ENCODE peak calls at places on chromosome 9, in five cellular contexts. One of them, this sample, is unnamed.

GRCh38 chr9:108551030-108551964 is 304.5 kb downstream of the ACTL7B start:
- DNase-seq in AG08395: peak; percentile 83
- DNase-seq in activated CD4-positive, CD25-positive, alpha-beta regulatory T cell: no peak
- DNase-seq in activated naive CD8-positive, alpha-beta T cell treated with anti-CD3 and anti-CD28 coated beads, Interleukin-2, amount 50 U/mL, for 24 hours: no peak
- DNase-seq in AG08396: peak; percentile 74
- DNase-seq in this sample: no peak

GRCh38 chr9:129456549-129457324 is 164.2 kb downstream of the C9orf50 start:
- DNase-seq in activated CD4-positive, CD25-positive, alpha-beta regulatory T cell: no peak
- DNase-seq in AG08396: no peak
- DNase-seq in activated naive CD8-positive, alpha-beta T cell treated with anti-CD3 and anti-CD28 coated beads, Interleukin-2, amount 50 U/mL, for 24 hours: no peak
- DNase-seq in AG08395: no peak
- DNase-seq in this sample: no peak

GRCh38 chr9:92097997-92098482 is 17.2 kb downstream of the SPTLC1 start:
- DNase-seq in activated CD4-positive, CD25-positive, alpha-beta regulatory T cell: no peak
- DNase-seq in AG08396: no peak
- DNase-seq in AG08395: no peak
- DNase-seq in activated naive CD8-positive, alpha-beta T cell treated with anti-CD3 and anti-CD28 coated beads, Interleukin-2, amount 50 U/mL, for 24 hours: peak; percentile 48
- DNase-seq in this sample: no peak

GRCh38 chr9:74496819-74497749 is at the start of gene RORB:
- DNase-seq in activated naive CD8-positive, alpha-beta T cell treated with anti-CD3 and anti-CD28 coated beads, Interleukin-2, amount 50 U/mL, for 24 hours: peak; percentile 25
- DNase-seq in AG08396: peak; percentile 69
- DNase-seq in AG08395: peak; percentile 31
- DNase-seq in activated CD4-positive, CD25-positive, alpha-beta regulatory T cell: no peak
- DNase-seq in this sample: no peak

GRCh38 chr9:123942542-123942941 is 12.6 kb upstream of the DENND1A start:
- DNase-seq in activated CD4-positive, CD25-positive, alpha-beta regulatory T cell: no peak
- DNase-seq in AG08395: no peak
- DNase-seq in AG08396: no peak
- DNase-seq in activated naive CD8-positive, alpha-beta T cell treated with anti-CD3 and anti-CD28 coated beads, Interleukin-2, amount 50 U/mL, for 24 hours: no peak
- DNase-seq in this sample: no peak

GRCh38 chr9:121711281-121711680 is 59.8 kb downstream of the DAB2IP start:
- DNase-seq in activated CD4-positive, CD25-positive, alpha-beta regulatory T cell: no peak
- DNase-seq in AG08396: no peak
- DNase-seq in activated naive CD8-positive, alpha-beta T cell treated with anti-CD3 and anti-CD28 coated beads, Interleukin-2, amount 50 U/mL, for 24 hours: no peak
- DNase-seq in AG08395: no peak
- DNase-seq in this sample: no peak

GRCh38 chr9:96612105-96612965 is 7.3 kb downstream of the CDC14B start:
- DNase-seq in activated naive CD8-positive, alpha-beta T cell treated with anti-CD3 and anti-CD28 coated beads, Interleukin-2, amount 50 U/mL, for 24 hours: no peak
- DNase-seq in AG08395: peak; percentile 93
- DNase-seq in activated CD4-positive, CD25-positive, alpha-beta regulatory T cell: no peak
- DNase-seq in AG08396: peak; percentile 87
- DNase-seq in this sample: peak; percentile 84

GRCh38 chr9:5796298-5796697 is 36.6 kb downstream of the ERMP1 start:
- DNase-seq in activated CD4-positive, CD25-positive, alpha-beta regulatory T cell: no peak
- DNase-seq in activated naive CD8-positive, alpha-beta T cell treated with anti-CD3 and anti-CD28 coated beads, Interleukin-2, amount 50 U/mL, for 24 hours: no peak
- DNase-seq in AG08396: no peak
- DNase-seq in AG08395: no peak
- DNase-seq in this sample: no peak

GRCh38 chr9:114276908-114277821 is 45.7 kb upstream of the ORM1 start:
- DNase-seq in AG08396: peak; percentile 88
- DNase-seq in activated naive CD8-positive, alpha-beta T cell treated with anti-CD3 and anti-CD28 coated beads, Interleukin-2, amount 50 U/mL, for 24 hours: no peak
- DNase-seq in AG08395: peak; percentile 97
- DNase-seq in activated CD4-positive, CD25-positive, alpha-beta regulatory T cell: no peak
- DNase-seq in this sample: no peak

GRCh38 chr9:631596-631995 is 209.9 kb upstream of the DMRT1 start:
- DNase-seq in activated naive CD8-positive, alpha-beta T cell treated with anti-CD3 and anti-CD28 coated beads, Interleukin-2, amount 50 U/mL, for 24 hours: no peak
- DNase-seq in AG08395: no peak
- DNase-seq in activated CD4-positive, CD25-positive, alpha-beta regulatory T cell: no peak
- DNase-seq in AG08396: no peak
- DNase-seq in this sample: no peak